ENCODE peak calls at places on chromosomes 7 and 10, in ten cellular contexts. E is RWPE1, M is tibial nerve, O is breast epithelium, V is epithelial cell of esophagus, Y is progenitor cell of endocrine pancreas, L is GM06990, H is coronary artery, F is fibroblast of lung, I is GM10248. U is an unnamed sample.

GRCh38 chr7:117766915-117767314 is 106.3 kb downstream of the CTTNBP2 start:
- DNase-seq in H (no peak), F (no peak), E (no peak), I (no peak), M (no peak), Y (no peak), V (no peak), O (no peak), L (no peak), U (no peak)

GRCh38 chr7:85528581-85528980 is 341.7 kb upstream of the SEMA3D start:
- DNase-seq in Y (no peak), I (no peak), H (no peak), E (no peak), L (no peak), M (no peak), F (peak), O (no peak), V (no peak), U (no peak)

GRCh38 chr7:5426226-5426475 is 2.5 kb upstream of the TNRC18 start:
- DNase-seq in O (no peak), L (no peak), E (no peak), V (peak), Y (no peak), I (no peak), H (no peak), F (peak), M (no peak), U (no peak)

GRCh38 chr7:157097569-157097968 is 41.2 kb upstream of the UBE3C start:
- DNase-seq in F (no peak), I (no peak), E (no peak), V (no peak), L (no peak), H (no peak), M (no peak), Y (no peak), O (no peak), U (no peak)

GRCh38 chr10:98917828-98918227 is 317.8 kb downstream of the HPSE2 start:
- DNase-seq in Y (no peak), F (peak), O (no peak), L (no peak), E (no peak), I (no peak), M (no peak), V (peak), H (no peak), U (no peak)

GRCh38 chr7:27901028-27901760 is 161.2 kb downstream of the TAX1BP1 start:
- DNase-seq in V (peak), I (peak), Y (no peak), F (peak), E (no peak), L (peak), M (no peak), H (no peak), O (no peak), U (peak)

GRCh38 chr7:1846331-1847065 is 176.4 kb downstream of the ELFN1 start:
- DNase-seq in E (no peak), Y (no peak), M (no peak), I (no peak), H (no peak), V (no peak), O (no peak), F (no peak), L (no peak), U (peak)

GRCh38 chr10:46787321-46787615 is 124.0 kb upstream of the PTPN20 start:
- DNase-seq in O (no peak), Y (no peak), M (peak), I (peak), V (peak), F (peak), E (peak), H (no peak), L (no peak), U (peak)

GRCh38 chr7:542935-543789 is 23.5 kb upstream of the PDGFA start:
- DNase-seq in O (no peak), F (peak), I (no peak), L (no peak), V (peak), Y (no peak), E (peak), H (peak), M (no peak), U (peak)

GRCh38 chr7:140022582-140023211 is 40.1 kb downstream of the PARP12 start:
- DNase-seq in V (no peak), M (no peak), Y (no peak), F (peak), E (no peak), I (no peak), H (no peak), L (no peak), O (no peak), U (no peak)

GRCh38 chr7:34709771-34710170 is 51.8 kb downstream of the NPSR1 start:
- DNase-seq in O (no peak), E (no peak), H (no peak), Y (no peak), I (no peak), L (no peak), M (no peak), V (no peak), F (no peak), U (no peak)

GRCh38 chr10:24448351-24449009 is 239.5 kb downstream of the KIAA1217 start:
- DNase-seq in L (no peak), E (no peak), F (peak), M (no peak), H (no peak), V (peak), O (no peak), Y (no peak), I (no peak), U (no peak)

GRCh38 chr7:122311719-122312118 is 7.2 kb upstream of the FEZF1 start:
- DNase-seq in H (no peak), M (no peak), I (no peak), E (no peak), F (no peak), Y (no peak), V (no peak), O (no peak), L (no peak), U (peak)

GRCh38 chr7:23864984-23865383 is 155.0 kb downstream of the STK31 start:
- DNase-seq in F (peak), E (peak), H (no peak), Y (no peak), O (no peak), L (no peak), M (no peak), I (no peak), V (peak), U (peak)

GRCh38 chr7:51067757-51068156 is 248.9 kb downstream of the COBL start:
- DNase-seq in F (peak), M (peak), I (peak), O (peak), V (peak), L (no peak), E (peak), H (no peak), Y (peak), U (peak)

GRCh38 chr10:77164616-77165311 is 472.8 kb downstream of the KCNMA1 start:
- DNase-seq in O (no peak), M (no peak), Y (no peak), I (no peak), E (no peak), H (no peak), V (peak), F (no peak), L (no peak), U (no peak)

GRCh38 chr7:128422856-128423255 is 13.1 kb upstream of the IMPDH1 start:
- DNase-seq in L (no peak), E (no peak), F (no peak), I (no peak), M (no peak), V (no peak), H (no peak), Y (no peak), O (no peak), U (peak)

GRCh38 chr7:100483728-100484635 is at the start of gene NYAP1:
- DNase-seq in O (no peak), M (peak), I (peak), E (peak), H (no peak), Y (no peak), L (peak), F (peak), V (peak), U (peak)

GRCh38 chr7:27073066-27073465 is 22.7 kb downstream of the HOXA1 start:
- DNase-seq in Y (no peak), O (no peak), H (no peak), F (no peak), E (no peak), M (no peak), I (no peak), V (no peak), L (no peak), U (no peak)

GRCh38 chr10:72564596-72564995 is 61.3 kb downstream of the MICU1 start:
- DNase-seq in M (no peak), F (peak), O (no peak), Y (no peak), E (no peak), L (no peak), V (peak), I (peak), H (no peak), U (peak)

GRCh38 chr7:44150466-44150832 is 9.3 kb upstream of the MYL7 start:
- DNase-seq in Y (no peak), E (no peak), L (peak), M (no peak), O (no peak), V (no peak), H (peak), F (peak), I (peak), U (peak)

GRCh38 chr10:125362966-125363365 is 202.6 kb upstream of the CTBP2 start:
- DNase-seq in L (no peak), O (no peak), V (no peak), Y (no peak), I (no peak), H (no peak), F (no peak), M (no peak), E (no peak), U (no peak)

GRCh38 chr10:22607261-22607660 is 107.1 kb downstream of the PIP4K2A start:
- DNase-seq in F (no peak), M (no peak), H (no peak), E (no peak), O (no peak), L (no peak), I (no peak), V (no peak), Y (no peak), U (no peak)

GRCh38 chr10:102555781-102556328 is 52.1 kb downstream of the SUFU start:
- DNase-seq in L (no peak), I (no peak), E (peak), H (no peak), V (peak), O (no peak), F (peak), M (no peak), Y (no peak), U (peak)

DNA sequence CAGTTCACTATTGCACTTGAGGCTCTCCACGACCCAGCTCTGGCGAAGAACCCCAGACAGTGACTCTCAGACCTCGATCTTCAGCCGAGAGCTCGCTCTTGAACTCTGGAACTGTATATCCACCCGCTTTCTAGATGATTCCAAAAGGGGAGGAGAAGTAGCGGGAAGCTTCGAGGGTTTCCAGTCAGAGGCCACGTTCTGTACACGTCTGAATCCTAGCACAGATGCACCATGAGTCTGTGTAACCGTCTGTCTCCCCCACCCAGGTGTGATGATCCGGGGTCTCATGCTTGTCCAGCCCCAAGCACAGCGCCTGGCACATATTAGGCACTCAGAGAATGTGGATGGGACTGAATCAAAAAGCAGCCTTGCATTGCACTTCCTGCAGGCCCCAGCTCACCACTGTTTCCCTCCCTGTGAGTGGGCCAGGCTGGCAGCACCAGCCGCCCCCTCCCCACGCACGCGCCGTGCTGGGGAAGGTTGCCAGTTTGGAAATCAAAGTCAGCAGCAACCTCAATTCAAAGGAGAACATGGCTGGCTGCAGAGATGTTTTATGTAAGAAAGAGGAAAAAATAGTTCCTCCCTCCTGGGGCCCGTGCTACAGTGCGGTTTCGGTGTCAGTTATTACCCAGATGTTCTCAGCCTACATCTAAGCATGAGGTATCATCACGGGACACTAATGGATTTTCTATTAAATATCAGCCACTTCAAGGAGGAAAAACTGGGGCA is 5.7 kb downstream of the GRID2IP start:
- DNase-seq in F (no peak), H (no peak), M (no peak), Y (no peak), O (no peak), L (no peak), I (no peak), V (no peak), E (no peak), U (no peak)
- TF ChIP-seq CTCF in F (no peak), H (no peak), M (no peak), Y (no peak), O (no peak), L (no peak), I (no peak), V (no peak), E (no peak), U (no peak)

GRCh38 chr7:92246363-92247101 is 758 bp downstream of the ANKIB1 start:
- DNase-seq in O (no peak), H (peak), M (no peak), Y (peak), I (peak), F (peak), E (peak), V (peak), L (no peak), U (peak)

GRCh38 chr7:92242972-92243371 is 2.7 kb downstream of the KRIT1 start:
- DNase-seq in I (no peak), Y (no peak), F (peak), L (no peak), E (no peak), H (no peak), O (no peak), M (no peak), V (no peak), U (no peak)

GRCh38 chr7:92244803-92245486 is 769 bp downstream of the KRIT1 start:
- DNase-seq in H (no peak), V (no peak), I (no peak), M (no peak), F (peak), Y (no peak), L (no peak), O (no peak), E (no peak), U (no peak)

GRCh38 chr7:92250603-92251002 is 4.8 kb downstream of the ANKIB1 start:
- DNase-seq in Y (no peak), L (no peak), I (no peak), O (no peak), H (no peak), M (no peak), F (no peak), V (no peak), E (no peak), U (no peak)

DNA sequence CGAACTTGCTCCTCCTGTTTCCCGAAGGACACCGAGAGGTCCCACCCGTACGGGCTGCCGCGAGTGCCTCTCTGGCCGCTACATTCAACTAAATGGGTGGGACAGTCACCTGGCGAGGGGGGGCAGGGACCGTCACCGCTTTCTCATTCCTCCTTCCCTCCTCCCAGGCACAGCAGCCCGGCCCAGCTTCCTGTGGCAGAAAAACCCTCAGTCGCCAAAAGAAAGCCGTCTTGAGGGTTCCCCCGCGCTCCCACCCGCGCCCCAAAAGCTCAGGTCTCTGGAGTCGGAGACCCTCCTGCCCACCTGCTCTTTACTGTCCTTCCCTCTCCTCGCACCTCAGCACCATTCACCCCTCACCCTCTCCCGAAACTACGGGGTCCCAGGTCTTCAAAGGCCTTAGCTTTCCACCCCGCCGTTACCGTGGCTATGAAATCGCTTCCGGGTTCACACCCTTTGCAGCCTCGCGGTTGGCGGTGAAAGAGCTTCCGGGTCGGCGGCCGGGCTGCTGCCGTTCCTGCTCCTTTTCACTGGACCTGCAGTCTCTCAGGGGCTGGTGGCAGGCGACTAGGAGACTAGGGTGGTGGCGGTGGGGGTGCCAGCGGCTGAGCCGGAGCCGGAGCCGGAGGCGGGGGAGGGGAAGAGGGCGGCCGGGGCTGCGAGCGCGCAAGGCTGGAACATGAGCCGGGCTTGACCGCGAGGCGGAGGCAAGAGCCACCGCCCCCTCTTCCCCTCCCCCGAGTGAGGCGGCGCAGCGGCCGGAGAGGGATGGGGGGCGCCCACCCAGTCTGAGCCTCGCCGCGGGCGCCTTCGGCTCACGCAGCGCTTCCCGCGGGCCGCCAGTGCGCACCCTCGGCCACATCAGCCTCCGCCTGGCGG is at the start of the genes ANKIB1 and KRIT1:
- DNase-seq in O (peak), E (peak), V (peak), L (peak), F (peak), H (peak), Y (peak), I (peak), M (peak), U (peak)
- TF ChIP-seq CTCF in O (no peak), E (no peak), V (no peak), L (no peak), F (no peak), H (no peak), Y (no peak), I (peak), M (no peak), U (no peak)

GRCh38 chr7:142787783-142788182 is 17.0 kb downstream of the PRSS2 start:
- DNase-seq in E (no peak), O (no peak), L (no peak), I (no peak), M (no peak), H (no peak), Y (no peak), F (no peak), V (no peak), U (no peak)

GRCh38 chr7:142785841-142786250 is 15.1 kb downstream of the PRSS2 start:
- DNase-seq in O (no peak), Y (no peak), I (no peak), M (no peak), E (no peak), V (no peak), H (no peak), F (no peak), L (no peak), U (no peak)

GRCh38 chr7:142782922-142783900 is 12.4 kb downstream of the PRSS2 start:
- DNase-seq in I (peak), E (peak), Y (peak), M (peak), L (peak), V (peak), O (peak), F (peak), H (peak), U (peak)

GRCh38 chr7:142787034-142787768 is 16.4 kb downstream of the PRSS2 start:
- DNase-seq in I (no peak), M (no peak), O (no peak), Y (no peak), H (no peak), E (no peak), F (no peak), V (no peak), L (no peak), U (no peak)

GRCh38 chr7:142784096-142784495 is 13.3 kb downstream of the PRSS2 start:
- DNase-seq in F (no peak), V (no peak), E (no peak), Y (no peak), M (no peak), H (no peak), L (no peak), O (no peak), I (no peak), U (no peak)
- TF ChIP-seq CTCF in F (peak), V (no peak), E (no peak), Y (no peak), M (no peak), H (no peak), L (no peak), O (no peak), I (no peak), U (no peak)

GRCh38 chr7:141203177-141203576 is 129.3 kb downstream of the TMEM178B start:
- DNase-seq in Y (no peak), L (no peak), I (no peak), O (no peak), M (no peak), E (no peak), V (no peak), F (no peak), H (no peak), U (no peak)
- TF ChIP-seq CTCF in Y (no peak), L (no peak), I (no peak), O (no peak), M (no peak), E (no peak), V (no peak), F (no peak), H (no peak), U (no peak)

GRCh38 chr10:100878291-100878910 is 34.4 kb upstream of the SLF2 start:
- DNase-seq in L (no peak), M (no peak), I (peak), Y (peak), E (peak), F (peak), H (no peak), V (peak), O (no peak), U (peak)
- TF ChIP-seq CTCF in L (peak), M (peak), I (peak), Y (peak), E (peak), F (peak), H (no peak), V (peak), O (peak), U (peak)

U was measured in osteoblast.